ENCODE peak calls at places on chromosomes 4 and X, in four cellular contexts. One of them, this sample, is unnamed.

GRCh38 chr4:20248155-20248558 is 3.5 kb upstream of the SLIT2 start:
- DNase-seq in H1: no peak
- DNase-seq in IMR-90: peak
- DNase-seq in GM12878: no peak
- DNase-seq in this sample: peak

GRCh38 chr4:10458190-10458589 is 964 bp upstream of the ZNF518B start:
- DNase-seq in H1: no peak
- DNase-seq in GM12878: no peak
- DNase-seq in IMR-90: no peak
- DNase-seq in this sample: no peak

GRCh38 chr4:123305746-123306145 is 90.8 kb upstream of the SPRY1 start:
- DNase-seq in IMR-90: no peak
- DNase-seq in GM12878: no peak
- DNase-seq in H1: no peak
- DNase-seq in this sample: no peak

GRCh38 chr4:113951263-113951662 is 28.2 kb downstream of the ARSJ start:
- DNase-seq in GM12878: no peak
- DNase-seq in H1: no peak
- DNase-seq in IMR-90: peak
- DNase-seq in this sample: peak

GRCh38 chr4:101277661-101278060 is 69.7 kb downstream of the PPP3CA start:
- DNase-seq in H1: no peak
- DNase-seq in IMR-90: peak
- DNase-seq in GM12878: no peak
- DNase-seq in this sample: no peak

GRCh38 chr4:95540227-95540626 is 8.5 kb downstream of the UNC5C start:
- DNase-seq in H1: no peak
- DNase-seq in GM12878: no peak
- DNase-seq in IMR-90: no peak
- DNase-seq in this sample: no peak

GRCh38 chrX:72201836-72202536 is 20.4 kb downstream of the PIN4 start:
- DNase-seq in GM12878: no peak
- DNase-seq in IMR-90: peak
- DNase-seq in H1: no peak
- DNase-seq in this sample: no peak

GRCh38 chr4:1752284-1753041 is 31.1 kb downstream of the TACC3 start:
- DNase-seq in GM12878: no peak
- DNase-seq in IMR-90: peak
- DNase-seq in H1: no peak
- DNase-seq in this sample: no peak

GRCh38 chr4:36392049-36392448 is 110.6 kb downstream of the DTHD1 start:
- DNase-seq in GM12878: no peak
- DNase-seq in H1: no peak
- DNase-seq in IMR-90: no peak
- DNase-seq in this sample: no peak

GRCh38 chrX:45900751-45901150 is 644.5 kb downstream of the ZNF674 start:
- DNase-seq in IMR-90: no peak
- DNase-seq in H1: no peak
- DNase-seq in GM12878: no peak
- DNase-seq in this sample: no peak

GRCh38 chr4:1347410-1347864 is 429 bp downstream of the UVSSA start:
- DNase-seq in H1: peak
- DNase-seq in GM12878: no peak
- DNase-seq in IMR-90: peak
- DNase-seq in this sample: no peak

GRCh38 chr4:37244583-37245390 is at the start of gene NWD2:
- DNase-seq in IMR-90: no peak
- DNase-seq in GM12878: no peak
- DNase-seq in H1: peak
- DNase-seq in this sample: no peak

GRCh38 chr4:86482296-86482695 is 111.8 kb upstream of the PTPN13 start:
- DNase-seq in GM12878: no peak
- DNase-seq in H1: no peak
- DNase-seq in IMR-90: no peak
- DNase-seq in this sample: no peak

GRCh38 chr4:86741841-86742240 is 107.3 kb downstream of the SLC10A6 start:
- DNase-seq in IMR-90: no peak
- DNase-seq in GM12878: no peak
- DNase-seq in H1: no peak
- DNase-seq in this sample: no peak

GRCh38 chr4:186643501-186644315 is 79.9 kb downstream of the FAT1 start:
- DNase-seq in H1: no peak
- DNase-seq in GM12878: no peak
- DNase-seq in IMR-90: peak
- DNase-seq in this sample: no peak

GRCh38 chr4:84503495-84504437 is 4.7 kb upstream of the NKX6-1 start:
- DNase-seq in GM12878: no peak
- DNase-seq in H1: no peak
- DNase-seq in IMR-90: peak
- DNase-seq in this sample: peak

GRCh38 chr4:112449708-112450107 is 66.3 kb downstream of the NEUROG2 start:
- DNase-seq in IMR-90: no peak
- DNase-seq in GM12878: no peak
- DNase-seq in H1: no peak
- DNase-seq in this sample: no peak

GRCh38 chrX:133745361-133745760 is 240.0 kb downstream of the GPC3 start:
- DNase-seq in IMR-90: no peak
- DNase-seq in GM12878: no peak
- DNase-seq in H1: no peak
- DNase-seq in this sample: no peak

GRCh38 chrX:9443327-9443726 is 21.5 kb upstream of the TBL1X start:
- DNase-seq in IMR-90: no peak
- DNase-seq in GM12878: no peak
- DNase-seq in H1: no peak
- DNase-seq in this sample: no peak

GRCh38 chrX:7192871-7193270 is 44.9 kb upstream of the PUDP start:
- DNase-seq in IMR-90: no peak
- DNase-seq in GM12878: no peak
- DNase-seq in H1: no peak
- DNase-seq in this sample: no peak

GRCh38 chr4:1234296-1234695 is 14.6 kb downstream of the CTBP1 start:
- DNase-seq in IMR-90: peak
- DNase-seq in GM12878: no peak
- DNase-seq in H1: no peak
- DNase-seq in this sample: no peak

GRCh38 chr4:96473246-96473645 is 633.4 kb downstream of the PDHA2 start:
- DNase-seq in GM12878: no peak
- DNase-seq in IMR-90: no peak
- DNase-seq in H1: no peak
- DNase-seq in this sample: no peak

GRCh38 chr4:12889054-12889453 is 595.1 kb downstream of the RAB28 start:
- DNase-seq in IMR-90: no peak
- DNase-seq in H1: no peak
- DNase-seq in GM12878: no peak
- DNase-seq in this sample: no peak
- TF ChIP-seq CEBPB in IMR-90: no peak
- TF ChIP-seq CEBPB in H1: no peak
- TF ChIP-seq CEBPB in GM12878: no peak
- TF ChIP-seq CEBPB in this sample: no peak

GRCh38 chr4:166045457-166045856 is 172.4 kb downstream of the TLL1 start:
- DNase-seq in H1: no peak
- DNase-seq in IMR-90: no peak
- DNase-seq in GM12878: peak
- DNase-seq in this sample: no peak
- TF ChIP-seq CEBPB in H1: no peak
- TF ChIP-seq CEBPB in IMR-90: no peak
- TF ChIP-seq CEBPB in GM12878: no peak
- TF ChIP-seq CEBPB in this sample: no peak

DNA sequence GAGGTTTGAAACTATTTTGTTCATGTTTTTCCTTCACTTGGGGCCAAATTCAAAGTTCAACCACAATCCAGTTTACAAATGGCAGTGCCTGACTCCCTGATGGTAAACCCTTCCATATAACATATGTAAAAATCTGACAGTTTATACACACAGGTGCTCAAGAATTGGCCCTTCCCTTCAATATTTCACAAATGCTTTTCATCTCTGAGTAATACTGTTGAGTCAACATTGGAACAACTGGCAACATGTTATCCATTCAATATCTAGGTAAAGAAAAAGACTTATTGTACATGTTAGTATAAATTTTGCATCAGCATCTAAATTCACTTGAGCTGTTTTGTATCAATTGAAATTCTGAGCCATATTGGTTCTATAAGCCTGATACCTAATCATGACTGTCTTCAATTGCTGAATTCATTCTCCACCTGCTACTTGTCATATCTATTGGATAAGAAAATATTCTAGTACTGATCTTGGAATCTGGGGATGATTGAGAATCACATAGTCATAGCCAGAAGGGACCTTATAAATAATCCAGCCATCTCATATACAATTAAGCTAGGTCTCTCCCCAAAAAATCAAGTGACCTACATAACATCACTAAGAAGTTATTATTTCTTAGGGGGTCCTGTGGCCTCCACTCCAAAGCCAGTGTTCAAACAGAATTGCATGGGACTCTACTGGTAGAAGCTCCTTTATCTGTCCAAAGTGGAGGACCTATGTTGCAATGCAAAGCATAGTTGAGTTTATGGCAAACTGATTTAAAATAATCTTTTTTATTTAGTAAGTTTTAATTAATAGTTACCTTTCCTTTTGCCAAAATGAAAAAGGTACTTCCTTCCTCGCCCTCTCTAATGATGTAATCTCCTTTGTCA is 61.9 kb downstream of the PRKG2 start:
- DNase-seq in H1: no peak
- DNase-seq in GM12878: no peak
- DNase-seq in IMR-90: no peak
- DNase-seq in this sample: no peak
- TF ChIP-seq CEBPB in H1: peak
- TF ChIP-seq CEBPB in GM12878: no peak
- TF ChIP-seq CEBPB in IMR-90: no peak
- TF ChIP-seq CEBPB in this sample: no peak

DNA sequence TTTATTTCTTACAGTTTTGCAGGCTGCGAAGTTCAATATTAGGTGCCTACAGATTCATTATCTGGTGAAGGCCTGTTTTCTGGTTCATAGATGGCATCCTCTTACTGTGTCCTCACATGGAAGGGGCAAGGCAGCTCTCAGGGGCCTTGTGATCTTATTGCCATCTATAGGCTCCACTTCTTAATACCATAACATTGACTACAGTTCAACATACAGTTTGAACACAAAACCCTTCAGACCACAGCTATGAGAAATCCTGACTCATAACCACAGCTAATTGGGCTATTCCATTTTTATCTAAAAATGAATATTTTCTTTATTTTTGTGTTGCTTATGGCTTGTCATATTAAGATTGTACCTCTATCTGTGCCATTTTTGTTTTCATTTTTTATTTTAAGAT is 72.3 kb downstream of the STAG2 start:
- DNase-seq in IMR-90: peak
- DNase-seq in GM12878: no peak
- DNase-seq in H1: no peak
- DNase-seq in this sample: no peak
- TF ChIP-seq CEBPB in IMR-90: no peak
- TF ChIP-seq CEBPB in GM12878: no peak
- TF ChIP-seq CEBPB in H1: no peak
- TF ChIP-seq CEBPB in this sample: no peak

GRCh38 chrX:2692221-2693122 is 1.4 kb downstream of the CD99 start:
- DNase-seq in H1: no peak
- DNase-seq in GM12878: no peak
- DNase-seq in IMR-90: peak
- DNase-seq in this sample: no peak
- TF ChIP-seq CEBPB in H1: no peak
- TF ChIP-seq CEBPB in GM12878: no peak
- TF ChIP-seq CEBPB in IMR-90: no peak
- TF ChIP-seq CEBPB in this sample: no peak

GRCh38 chr4:6663596-6664393 is 23.3 kb downstream of the MRFAP1 start:
- DNase-seq in H1: no peak
- DNase-seq in IMR-90: no peak
- DNase-seq in GM12878: no peak
- DNase-seq in this sample: no peak
- TF ChIP-seq CEBPB in H1: no peak
- TF ChIP-seq CEBPB in IMR-90: no peak
- TF ChIP-seq CEBPB in GM12878: no peak
- TF ChIP-seq CEBPB in this sample: no peak

GRCh38 chr4:93448691-93449293 is 379.8 kb upstream of the ATOH1 start:
- DNase-seq in IMR-90: no peak
- DNase-seq in GM12878: no peak
- DNase-seq in H1: no peak
- DNase-seq in this sample: no peak

DNA sequence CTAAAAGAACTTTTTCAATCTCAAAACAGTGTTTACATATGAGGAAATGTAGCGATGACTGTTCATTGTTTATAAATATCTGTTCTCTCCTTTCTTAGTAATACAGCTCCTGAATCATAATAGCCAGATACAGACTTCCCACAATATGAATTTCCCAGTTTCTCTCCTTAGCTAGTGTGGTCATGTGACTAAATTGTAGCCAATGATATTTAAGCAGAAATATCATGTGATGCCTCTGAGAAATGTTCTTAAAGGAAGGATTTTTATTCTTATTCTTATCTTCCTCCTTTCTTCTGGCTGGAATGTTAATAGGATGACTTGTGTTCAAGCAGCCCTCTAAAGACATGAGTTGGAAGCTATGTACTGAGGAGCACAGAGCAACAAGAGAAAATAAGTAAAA is 383.7 kb upstream of the ATOH1 start:
- DNase-seq in GM12878: no peak
- DNase-seq in IMR-90: peak
- DNase-seq in H1: no peak
- DNase-seq in this sample: no peak
- TF ChIP-seq CEBPB in GM12878: no peak
- TF ChIP-seq CEBPB in IMR-90: no peak
- TF ChIP-seq CEBPB in H1: no peak
- TF ChIP-seq CEBPB in this sample: no peak